ENCODE peak calls at places on chromosomes 7 and 10, in nine cellular contexts. One of them, this sample, is unnamed.

GRCh38 chr10:32139223-32140073 is 83.2 kb upstream of the KIF5B start:
- DNase-seq in body of pancreas: peak; percentile 77
- DNase-seq in uterus: peak; percentile 76
- DNase-seq in heart right ventricle: peak; percentile 86
- DNase-seq in left ventricle myocardium inferior: peak; percentile 82
- DNase-seq in Peyer's patch: peak; percentile 69
- DNase-seq in IMR-90: peak; percentile 94
- DNase-seq in CD8-positive, alpha-beta T cell: no peak
- DNase-seq in fibroblast of lung: peak; percentile 96
- DNase-seq in this sample: peak; percentile 84

GRCh38 chr10:54133201-54133600 is 667.8 kb downstream of the PCDH15 start:
- DNase-seq in uterus: no peak
- DNase-seq in body of pancreas: no peak
- DNase-seq in left ventricle myocardium inferior: no peak
- DNase-seq in heart right ventricle: no peak
- DNase-seq in IMR-90: no peak
- DNase-seq in CD8-positive, alpha-beta T cell: no peak
- DNase-seq in fibroblast of lung: no peak
- DNase-seq in Peyer's patch: no peak
- DNase-seq in this sample: no peak

GRCh38 chr10:46253076-46254006 is 33.5 kb upstream of the ANTXRL start:
- DNase-seq in left ventricle myocardium inferior: no peak
- DNase-seq in CD8-positive, alpha-beta T cell: no peak
- DNase-seq in fibroblast of lung: no peak
- DNase-seq in heart right ventricle: no peak
- DNase-seq in IMR-90: no peak
- DNase-seq in Peyer's patch: no peak
- DNase-seq in uterus: no peak
- DNase-seq in body of pancreas: no peak
- DNase-seq in this sample: no peak

GRCh38 chr10:75864717-75865116 is 433.3 kb downstream of the LRMDA start:
- DNase-seq in Peyer's patch: no peak
- DNase-seq in body of pancreas: no peak
- DNase-seq in left ventricle myocardium inferior: no peak
- DNase-seq in CD8-positive, alpha-beta T cell: no peak
- DNase-seq in uterus: no peak
- DNase-seq in IMR-90: no peak
- DNase-seq in fibroblast of lung: no peak
- DNase-seq in heart right ventricle: no peak
- DNase-seq in this sample: no peak

GRCh38 chr7:84783161-84783803 is 403.6 kb downstream of the SEMA3D start:
- DNase-seq in CD8-positive, alpha-beta T cell: no peak
- DNase-seq in IMR-90: peak; percentile 39
- DNase-seq in left ventricle myocardium inferior: no peak
- DNase-seq in body of pancreas: no peak
- DNase-seq in heart right ventricle: no peak
- DNase-seq in Peyer's patch: no peak
- DNase-seq in fibroblast of lung: peak; percentile 14
- DNase-seq in uterus: no peak
- DNase-seq in this sample: no peak

GRCh38 chr10:118412918-118413317 is 70.8 kb upstream of the FAM204A start:
- DNase-seq in CD8-positive, alpha-beta T cell: no peak
- DNase-seq in body of pancreas: no peak
- DNase-seq in Peyer's patch: no peak
- DNase-seq in heart right ventricle: no peak
- DNase-seq in uterus: no peak
- DNase-seq in fibroblast of lung: no peak
- DNase-seq in left ventricle myocardium inferior: no peak
- DNase-seq in IMR-90: no peak
- DNase-seq in this sample: no peak

GRCh38 chr10:3898821-3899220 is 113.8 kb upstream of the KLF6 start:
- DNase-seq in heart right ventricle: no peak
- DNase-seq in IMR-90: no peak
- DNase-seq in uterus: no peak
- DNase-seq in left ventricle myocardium inferior: no peak
- DNase-seq in CD8-positive, alpha-beta T cell: no peak
- DNase-seq in fibroblast of lung: peak; percentile 15
- DNase-seq in body of pancreas: peak; percentile 72
- DNase-seq in Peyer's patch: no peak
- DNase-seq in this sample: no peak

GRCh38 chr10:35379226-35380137 is 43.2 kb downstream of the CCNY start:
- DNase-seq in uterus: peak; percentile 48
- DNase-seq in body of pancreas: peak; percentile 32
- DNase-seq in fibroblast of lung: peak; percentile 73
- DNase-seq in Peyer's patch: no peak
- DNase-seq in heart right ventricle: peak; percentile 80
- DNase-seq in CD8-positive, alpha-beta T cell: no peak
- DNase-seq in IMR-90: peak; percentile 88
- DNase-seq in left ventricle myocardium inferior: peak; percentile 50
- DNase-seq in this sample: no peak

GRCh38 chr7:21023841-21024502 is 237.3 kb upstream of the SP8 start:
- DNase-seq in heart right ventricle: no peak
- DNase-seq in uterus: no peak
- DNase-seq in IMR-90: no peak
- DNase-seq in fibroblast of lung: no peak
- DNase-seq in left ventricle myocardium inferior: no peak
- DNase-seq in CD8-positive, alpha-beta T cell: no peak
- DNase-seq in Peyer's patch: no peak
- DNase-seq in body of pancreas: no peak
- DNase-seq in this sample: no peak
- TF ChIP-seq CTCF in heart right ventricle: no peak
- TF ChIP-seq CTCF in uterus: no peak
- TF ChIP-seq CTCF in IMR-90: no peak
- TF ChIP-seq CTCF in fibroblast of lung: no peak
- TF ChIP-seq CTCF in left ventricle myocardium inferior: no peak
- TF ChIP-seq CTCF in CD8-positive, alpha-beta T cell: no peak
- TF ChIP-seq CTCF in Peyer's patch: no peak
- TF ChIP-seq CTCF in body of pancreas: no peak
- TF ChIP-seq CTCF in this sample: no peak

DNA sequence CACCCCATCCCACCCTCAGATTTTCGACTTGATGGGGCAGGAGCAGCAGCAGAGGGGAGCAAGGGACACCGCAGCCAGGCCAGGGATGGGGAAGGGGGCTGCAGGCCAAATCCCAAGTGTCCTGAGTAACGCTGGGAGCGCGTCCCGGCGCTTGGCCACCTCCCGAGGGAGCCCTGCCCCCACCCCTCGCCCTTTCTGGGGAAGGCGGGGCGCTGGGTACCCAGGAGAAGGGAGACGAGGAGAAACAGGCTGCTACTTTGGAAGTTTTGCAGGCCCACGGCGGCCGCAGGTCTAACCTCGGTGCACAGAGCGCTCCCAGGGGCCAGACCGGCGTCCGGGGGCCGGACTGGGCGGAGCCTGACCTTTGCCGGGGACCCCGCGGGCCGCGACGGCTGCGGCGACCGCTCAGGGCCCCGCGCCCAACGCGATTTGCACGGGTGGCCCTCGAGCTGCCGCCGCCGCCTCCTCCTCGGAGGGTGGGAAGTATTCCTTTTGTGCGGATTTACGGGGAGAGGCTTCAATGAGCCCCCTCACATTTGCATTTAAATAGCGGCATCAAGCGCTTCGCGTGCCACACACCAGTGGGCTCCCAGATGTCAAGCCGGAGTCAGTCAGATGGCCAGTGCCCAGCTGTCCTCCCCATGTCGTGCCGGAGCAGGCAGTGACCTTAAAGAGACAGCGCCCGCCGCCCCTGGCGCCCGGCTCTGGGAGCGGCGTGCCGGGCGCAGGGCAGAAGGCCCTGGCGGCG is 2.9 kb upstream of the EBF3 start:
- DNase-seq in left ventricle myocardium inferior: no peak
- DNase-seq in Peyer's patch: no peak
- DNase-seq in uterus: no peak
- DNase-seq in body of pancreas: no peak
- DNase-seq in heart right ventricle: no peak
- DNase-seq in CD8-positive, alpha-beta T cell: no peak
- DNase-seq in IMR-90: no peak
- DNase-seq in fibroblast of lung: no peak
- DNase-seq in this sample: no peak
- H3K4me1 ChIP-seq in left ventricle myocardium inferior: peaks cover 72% of the 10 kb centered on the region
- H3K4me1 ChIP-seq in Peyer's patch: no peaks in the 10 kb centered on the region
- H3K4me1 ChIP-seq in uterus: no peaks in the 10 kb centered on the region
- H3K4me1 ChIP-seq in body of pancreas: peaks cover 56% of the 10 kb centered on the region
- H3K4me1 ChIP-seq in heart right ventricle: peaks cover 2% of the 10 kb centered on the region
- H3K4me1 ChIP-seq in CD8-positive, alpha-beta T cell: peaks cover 31% of the 10 kb centered on the region
- H3K4me1 ChIP-seq in IMR-90: no peaks in the 10 kb centered on the region
- H3K4me1 ChIP-seq in fibroblast of lung: peaks cover 3% of the 10 kb centered on the region
- H3K4me1 ChIP-seq in this sample: peaks cover 32% of the 10 kb centered on the region

GRCh38 chr10:52316005-52316404 is 1.9 kb downstream of the DKK1 start:
- DNase-seq in heart right ventricle: no peak
- DNase-seq in Peyer's patch: no peak
- DNase-seq in CD8-positive, alpha-beta T cell: no peak
- DNase-seq in fibroblast of lung: peak; percentile 36
- DNase-seq in IMR-90: peak; percentile 56
- DNase-seq in uterus: no peak
- DNase-seq in left ventricle myocardium inferior: no peak
- DNase-seq in body of pancreas: no peak
- DNase-seq in this sample: no peak

GRCh38 chr10:52314007-52314821 is at the start of gene DKK1:
- DNase-seq in Peyer's patch: peak; percentile 81
- DNase-seq in heart right ventricle: peak; percentile 25
- DNase-seq in uterus: peak; percentile 13
- DNase-seq in fibroblast of lung: peak; percentile 69
- DNase-seq in body of pancreas: peak; percentile 60
- DNase-seq in left ventricle myocardium inferior: peak; percentile 41
- DNase-seq in CD8-positive, alpha-beta T cell: no peak
- DNase-seq in IMR-90: peak; percentile 76
- DNase-seq in this sample: peak; percentile 80

GRCh38 chr10:52314822-52315552 is 906 bp downstream of the DKK1 start:
- DNase-seq in body of pancreas: no peak
- DNase-seq in Peyer's patch: no peak
- DNase-seq in left ventricle myocardium inferior: no peak
- DNase-seq in IMR-90: peak; percentile 41
- DNase-seq in uterus: no peak
- DNase-seq in CD8-positive, alpha-beta T cell: no peak
- DNase-seq in fibroblast of lung: peak; percentile 62
- DNase-seq in heart right ventricle: no peak
- DNase-seq in this sample: peak; percentile 43

GRCh38 chr10:52318136-52318810 is 4.2 kb downstream of the DKK1 start:
- DNase-seq in uterus: no peak
- DNase-seq in CD8-positive, alpha-beta T cell: no peak
- DNase-seq in IMR-90: peak; percentile 68
- DNase-seq in Peyer's patch: no peak
- DNase-seq in body of pancreas: no peak
- DNase-seq in fibroblast of lung: peak; percentile 88
- DNase-seq in heart right ventricle: no peak
- DNase-seq in left ventricle myocardium inferior: no peak
- DNase-seq in this sample: no peak

DNA sequence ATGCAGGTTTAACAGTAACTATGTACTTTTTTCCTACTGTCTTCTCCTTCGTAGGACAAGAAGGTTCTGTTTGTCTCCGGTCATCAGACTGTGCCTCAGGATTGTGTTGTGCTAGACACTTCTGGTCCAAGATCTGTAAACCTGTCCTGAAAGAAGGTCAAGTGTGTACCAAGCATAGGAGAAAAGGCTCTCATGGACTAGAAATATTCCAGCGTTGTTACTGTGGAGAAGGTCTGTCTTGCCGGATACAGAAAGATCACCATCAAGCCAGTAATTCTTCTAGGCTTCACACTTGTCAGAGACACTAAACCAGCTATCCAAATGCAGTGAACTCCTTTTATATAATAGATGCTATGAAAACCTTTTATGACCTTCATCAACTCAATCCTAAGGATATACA is 2.4 kb downstream of the DKK1 start:
- DNase-seq in fibroblast of lung: no peak
- DNase-seq in uterus: no peak
- DNase-seq in IMR-90: no peak
- DNase-seq in left ventricle myocardium inferior: no peak
- DNase-seq in Peyer's patch: no peak
- DNase-seq in body of pancreas: no peak
- DNase-seq in CD8-positive, alpha-beta T cell: no peak
- DNase-seq in heart right ventricle: no peak
- DNase-seq in this sample: no peak
- H3K4me3 ChIP-seq in fibroblast of lung: peak overlapping the region; percentile 86
- H3K4me3 ChIP-seq in uterus: no peak overlapping the region
- H3K4me3 ChIP-seq in IMR-90: peak overlapping the region; percentile 81
- H3K4me3 ChIP-seq in left ventricle myocardium inferior: no peak overlapping the region
- H3K4me3 ChIP-seq in Peyer's patch: no peak overlapping the region
- H3K4me3 ChIP-seq in body of pancreas: no peak overlapping the region
- H3K4me3 ChIP-seq in CD8-positive, alpha-beta T cell: no peak overlapping the region
- H3K4me3 ChIP-seq in heart right ventricle: no peak overlapping the region
- H3K4me3 ChIP-seq in this sample: no peak overlapping the region

GRCh38 chr7:121328508-121329459 is at the start of gene WNT16:
- DNase-seq in IMR-90: no peak
- DNase-seq in left ventricle myocardium inferior: no peak
- DNase-seq in fibroblast of lung: no peak
- DNase-seq in uterus: no peak
- DNase-seq in heart right ventricle: no peak
- DNase-seq in CD8-positive, alpha-beta T cell: no peak
- DNase-seq in Peyer's patch: no peak
- DNase-seq in body of pancreas: no peak
- DNase-seq in this sample: no peak

GRCh38 chr7:121331048-121331447 is 2.2 kb downstream of the WNT16 start:
- DNase-seq in uterus: no peak
- DNase-seq in Peyer's patch: no peak
- DNase-seq in fibroblast of lung: no peak
- DNase-seq in left ventricle myocardium inferior: no peak
- DNase-seq in IMR-90: no peak
- DNase-seq in CD8-positive, alpha-beta T cell: no peak
- DNase-seq in body of pancreas: no peak
- DNase-seq in heart right ventricle: no peak
- DNase-seq in this sample: no peak

GRCh38 chr7:121331574-121331973 is 2.8 kb downstream of the WNT16 start:
- DNase-seq in uterus: no peak
- DNase-seq in body of pancreas: no peak
- DNase-seq in fibroblast of lung: no peak
- DNase-seq in IMR-90: no peak
- DNase-seq in CD8-positive, alpha-beta T cell: no peak
- DNase-seq in left ventricle myocardium inferior: no peak
- DNase-seq in heart right ventricle: no peak
- DNase-seq in Peyer's patch: no peak
- DNase-seq in this sample: no peak

GRCh38 chr7:121329460-121330052 is 756 bp downstream of the WNT16 start:
- DNase-seq in left ventricle myocardium inferior: no peak
- DNase-seq in heart right ventricle: no peak
- DNase-seq in fibroblast of lung: peak; percentile 23
- DNase-seq in body of pancreas: no peak
- DNase-seq in Peyer's patch: no peak
- DNase-seq in CD8-positive, alpha-beta T cell: no peak
- DNase-seq in IMR-90: no peak
- DNase-seq in uterus: no peak
- DNase-seq in this sample: peak; percentile 31

DNA sequence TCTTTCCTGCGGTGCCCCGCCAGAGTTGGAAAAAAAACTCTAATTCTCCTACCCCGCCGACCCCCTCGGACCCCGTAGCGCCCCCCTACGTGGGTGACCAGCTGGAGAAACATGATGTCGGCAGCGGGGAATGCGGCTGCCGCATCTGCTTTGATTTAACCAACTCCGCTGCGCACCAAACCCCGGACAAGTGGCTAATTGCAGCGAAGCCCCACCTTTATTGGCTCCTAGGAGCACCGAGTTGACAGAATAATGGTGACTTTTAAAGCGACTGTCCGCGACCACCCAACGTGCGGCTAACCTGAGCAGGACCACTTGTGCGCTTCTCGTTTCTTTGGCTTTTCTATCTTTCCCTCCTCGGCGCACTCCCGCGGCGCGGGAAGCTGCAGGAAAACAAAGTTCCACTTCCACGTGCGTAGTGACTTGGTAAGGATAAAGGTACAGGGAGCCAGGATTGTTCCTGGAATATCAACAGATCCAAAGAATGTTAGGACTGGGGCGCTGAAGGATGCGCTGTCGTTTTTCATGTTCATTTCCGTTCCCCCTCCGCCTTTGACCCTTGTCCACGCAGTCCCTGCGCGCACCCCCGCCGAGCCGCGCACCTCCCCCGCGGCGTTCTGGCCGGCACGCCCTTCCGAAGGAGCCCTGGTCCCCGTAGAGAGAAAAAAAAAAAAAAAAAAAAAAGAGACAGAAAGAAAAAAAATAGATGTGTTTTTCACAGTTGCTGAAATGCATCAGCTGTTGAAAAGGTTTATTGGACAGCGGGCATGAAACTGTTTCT is 1.4 kb downstream of the WNT16 start:
- DNase-seq in fibroblast of lung: no peak
- DNase-seq in Peyer's patch: peak; percentile 51
- DNase-seq in left ventricle myocardium inferior: no peak
- DNase-seq in uterus: no peak
- DNase-seq in IMR-90: no peak
- DNase-seq in heart right ventricle: no peak
- DNase-seq in CD8-positive, alpha-beta T cell: no peak
- DNase-seq in body of pancreas: no peak
- DNase-seq in this sample: peak; percentile 35
- TF ChIP-seq CTCF in fibroblast of lung: no peak
- TF ChIP-seq CTCF in Peyer's patch: no peak
- TF ChIP-seq CTCF in left ventricle myocardium inferior: no peak
- TF ChIP-seq CTCF in uterus: no peak
- TF ChIP-seq CTCF in IMR-90: no peak
- TF ChIP-seq CTCF in heart right ventricle: no peak
- TF ChIP-seq CTCF in CD8-positive, alpha-beta T cell: no peak
- TF ChIP-seq CTCF in body of pancreas: no peak
- TF ChIP-seq CTCF in this sample: no peak

This sample was measured in mucosa of descending colon.